ENCODE peak calls at places on chromosomes 12 and 14, in five cellular contexts. W is esophagus muscularis mucosa; V is activated T-helper 1 cell treated with Interleukin-2 at 50 U/mL for 16 hours; J is effector CD4-positive, alpha-beta T cell; R is WTC11. H is an unnamed sample.

GRCh38 chr14:55874785-55875184 is 243.4 kb upstream of the PELI2 start:
- DNase-seq in W (no peak), V (no peak), J (no peak), R (no peak), H (no peak)

GRCh38 chr14:74571441-74571841 is 40.6 kb downstream of the LTBP2 start:
- DNase-seq in W (no peak), V (no peak), J (no peak), R (no peak), H (no peak)

GRCh38 chr12:6765634-6766581 is at the start of gene PTMS:
- DNase-seq in W (peak; percentile 95), V (no peak), J (no peak), R (peak; percentile 86), H (no peak)

GRCh38 chr14:32038876-32039275 is 38.2 kb upstream of the ARHGAP5 start:
- DNase-seq in W (no peak), V (no peak), J (no peak), R (no peak), H (no peak)

GRCh38 chr14:105879503-105879866 is 353.1 kb downstream of the TMEM121 start:
- DNase-seq in W (no peak), V (no peak), J (no peak), R (peak; percentile 1), H (no peak)

GRCh38 chr12:11886339-11886738 is 184.4 kb upstream of the BCL2L14 start:
- DNase-seq in W (no peak), V (no peak), J (no peak), R (no peak), H (no peak)

GRCh38 chr14:25049559-25050493 is at the start of gene STXBP6:
- DNase-seq in W (no peak), V (no peak), J (no peak), R (peak; percentile 74), H (no peak)

GRCh38 chr14:37253905-37254304 is 56.2 kb downstream of the MIPOL1 start:
- DNase-seq in W (no peak), V (no peak), J (no peak), R (no peak), H (no peak)

GRCh38 chr12:82730832-82731497 is 44.3 kb downstream of the TMTC2 start:
- DNase-seq in W (no peak), V (no peak), J (no peak), R (no peak), H (no peak)

H was measured in effector memory CD4-positive, alpha-beta T cell.